ENCODE peak calls at places on chromosomes 5 and 9, in eight cellular contexts. P is endothelial cell; Q is stimulated activated CD4-positive, alpha-beta T cell treated with anti-CD3 and anti-CD28 coated beads, Interleukin-2, amount 100 ng/mL, for 24 hours; W is renal cortical epithelial cell; U is NCI-H1930; I is activated T-cell treated with anti-CD3 and anti-CD28 coated beads for 48 hours; X is HepG2; V is NCI-H1417. D is an unnamed sample.

GRCh38 chr5:180498378-180498777 is 4.2 kb downstream of the CNOT6 start:
- DNase-seq in P (no peak), Q (no peak), W (no peak), U (no peak), I (no peak), X (no peak), V (no peak), D (no peak)

GRCh38 chr5:88870280-88870679 is 12.7 kb downstream of the MEF2C start:
- DNase-seq in P (no peak), Q (no peak), W (no peak), U (no peak), I (no peak), X (no peak), V (no peak), D (no peak)

GRCh38 chr5:378976-379742 is 57.6 kb downstream of the AHRR start:
- DNase-seq in P (no peak), Q (no peak), W (no peak), U (no peak), I (no peak), X (no peak), V (no peak), D (no peak)

GRCh38 chr5:131821221-131821620 is 24.4 kb upstream of the FNIP1 start:
- DNase-seq in P (no peak), Q (no peak), W (no peak), U (no peak), I (no peak), X (no peak), V (no peak), D (no peak)

GRCh38 chr9:129889936-129890717 is 54.9 kb downstream of the USP20 start:
- DNase-seq in P (no peak), Q (peak; percentile 82), W (no peak), U (no peak), I (peak; percentile 71), X (no peak), V (no peak), D (no peak)

GRCh38 chr5:67680109-67680508 is 483.5 kb upstream of the CD180 start:
- DNase-seq in P (no peak), Q (no peak), W (no peak), U (no peak), I (no peak), X (no peak), V (no peak), D (no peak)

GRCh38 chr5:103474671-103475070 is 87.9 kb downstream of the NUDT12 start:
- DNase-seq in P (no peak), Q (no peak), W (peak; percentile 30), U (no peak), I (no peak), X (no peak), V (no peak), D (no peak)

GRCh38 chr9:122214507-122214906 is 14.2 kb downstream of the LHX6 start:
- DNase-seq in P (no peak), Q (no peak), W (no peak), U (no peak), I (no peak), X (no peak), V (no peak), D (no peak)

GRCh38 chr9:13324988-13325387 is 45.5 kb upstream of the MPDZ start:
- DNase-seq in P (no peak), Q (no peak), W (peak; percentile 16), U (no peak), I (no peak), X (no peak), V (no peak), D (peak; percentile 35)

GRCh38 chr5:18546570-18546969 is 912.3 kb downstream of the TAF11L14 start:
- DNase-seq in P (no peak), Q (no peak), W (no peak), U (no peak), I (no peak), X (no peak), V (no peak), D (no peak)

GRCh38 chr5:134125195-134126015 is 10.9 kb downstream of the TCF7 start:
- DNase-seq in P (no peak), Q (no peak), W (peak; percentile 80), U (no peak), I (no peak), X (no peak), V (no peak), D (no peak)

GRCh38 chr9:135944444-135945252 is 16.5 kb downstream of the UBAC1 start:
- DNase-seq in P (no peak), Q (no peak), W (no peak), U (no peak), I (no peak), X (no peak), V (no peak), D (no peak)

GRCh38 chr5:158537343-158537742 is 562.4 kb downstream of the EBF1 start:
- DNase-seq in P (no peak), Q (no peak), W (no peak), U (no peak), I (no peak), X (no peak), V (no peak), D (no peak)

GRCh38 chr5:174735498-174736350 is 11.3 kb downstream of the MSX2 start:
- DNase-seq in P (no peak), Q (no peak), W (peak; percentile 3), U (no peak), I (no peak), X (peak; percentile 5), V (no peak), D (no peak)

GRCh38 chr5:124960266-124960665 is 213.8 kb upstream of the ZNF608 start:
- DNase-seq in P (no peak), Q (no peak), W (no peak), U (no peak), I (no peak), X (no peak), V (no peak), D (no peak)

GRCh38 chr5:154238776-154239481 is 48.4 kb downstream of the GALNT10 start:
- DNase-seq in P (no peak), Q (no peak), W (no peak), U (no peak), I (no peak), X (no peak), V (no peak), D (no peak)

GRCh38 chr5:51159606-51160005 is 223.6 kb upstream of the ISL1 start:
- DNase-seq in P (no peak), Q (no peak), W (no peak), U (no peak), I (no peak), X (no peak), V (no peak), D (no peak)

GRCh38 chr9:95065224-95065623 is 252.3 kb downstream of the FANCC start:
- DNase-seq in P (no peak), Q (no peak), W (no peak), U (no peak), I (no peak), X (no peak), V (no peak), D (no peak)

GRCh38 chr9:72930828-72931227 is 22.0 kb downstream of the ALDH1A1 start:
- DNase-seq in P (no peak), Q (no peak), W (no peak), U (no peak), I (no peak), X (no peak), V (no peak), D (no peak)

GRCh38 chr9:68897557-68898145 is 116.3 kb downstream of the PRKACG start:
- DNase-seq in P (no peak), Q (no peak), W (no peak), U (no peak), I (no peak), X (no peak), V (no peak), D (no peak)

GRCh38 chr5:175566697-175567096 is 88.3 kb downstream of the SFXN1 start:
- DNase-seq in P (no peak), Q (no peak), W (no peak), U (no peak), I (no peak), X (no peak), V (no peak), D (no peak)

GRCh38 chr9:93708987-93709302 is 132.6 kb downstream of the PHF2 start:
- DNase-seq in P (no peak), Q (no peak), W (no peak), U (no peak), I (no peak), X (no peak), V (no peak), D (no peak)

GRCh38 chr5:94968507-94969095 is 316.3 kb downstream of the MCTP1 start:
- DNase-seq in P (peak; percentile 38), Q (peak; percentile 3), W (peak; percentile 77), U (peak; percentile 21), I (no peak), X (peak; percentile 75), V (peak; percentile 27), D (peak; percentile 66)

GRCh38 chr5:9034671-9035070 is 511.2 kb downstream of the SEMA5A start:
- DNase-seq in P (no peak), Q (no peak), W (no peak), U (no peak), I (no peak), X (no peak), V (no peak), D (no peak)

GRCh38 chr9:16626577-16627130 is 243.8 kb downstream of the BNC2 start:
- DNase-seq in P (no peak), Q (no peak), W (peak; percentile 95), U (no peak), I (no peak), X (no peak), V (peak; percentile 38), D (peak; percentile 34)

GRCh38 chr5:32099486-32100035 is 74.6 kb downstream of the GOLPH3 start:
- DNase-seq in P (no peak), Q (no peak), W (no peak), U (no peak), I (no peak), X (no peak), V (no peak), D (no peak)

GRCh38 chr9:111601237-111602018 is 2.0 kb upstream of the PTGR1 start:
- DNase-seq in P (no peak), Q (no peak), W (peak; percentile 45), U (no peak), I (no peak), X (peak; percentile 70), V (no peak), D (peak; percentile 58)

GRCh38 chr5:181088289-181088688 is 42.7 kb downstream of the OR2V1 start:
- DNase-seq in P (no peak), Q (no peak), W (no peak), U (no peak), I (no peak), X (no peak), V (no peak), D (no peak)

GRCh38 chr5:61051267-61051666 is 106.3 kb downstream of the NDUFAF2 start:
- DNase-seq in P (no peak), Q (no peak), W (peak; percentile 80), U (no peak), I (no peak), X (peak; percentile 5), V (no peak), D (no peak)

GRCh38 chr9:128470560-128470959 is 14.8 kb downstream of the ODF2 start:
- DNase-seq in P (no peak), Q (no peak), W (peak; percentile 42), U (no peak), I (no peak), X (no peak), V (no peak), D (no peak)

GRCh38 chr9:89362647-89363310 is 44.5 kb downstream of the SECISBP2 start:
- DNase-seq in P (no peak), Q (no peak), W (no peak), U (no peak), I (no peak), X (no peak), V (no peak), D (no peak)

GRCh38 chr5:82019342-82020138 is 47.7 kb downstream of the ATG10 start:
- DNase-seq in P (no peak), Q (no peak), W (no peak), U (no peak), I (no peak), X (peak; percentile 50), V (peak; percentile 59), D (no peak)

GRCh38 chr9:14433841-14434511 is 120.0 kb upstream of the NFIB start:
- DNase-seq in P (no peak), Q (no peak), W (peak; percentile 54), U (no peak), I (no peak), X (peak; percentile 20), V (peak; percentile 27), D (no peak)

GRCh38 chr9:123400926-123401503 is 45.0 kb downstream of the CRB2 start:
- DNase-seq in P (no peak), Q (no peak), W (no peak), U (no peak), I (no peak), X (no peak), V (peak; percentile 31), D (no peak)

D was measured in LNCaP clone FGC.